ENCODE peak calls at places on chromosomes 16 and 17, in six cellular contexts. One of them, this sample, is unnamed.

GRCh38 chr17:31564883-31565297 is 173.4 kb downstream of the RAB11FIP4 start:
- DNase-seq in fibroblast of pulmonary artery: peak
- DNase-seq in lower leg skin: no peak
- DNase-seq in upper lobe of left lung: no peak
- DNase-seq in AG04449: no peak
- DNase-seq in IMR-90: peak
- DNase-seq in this sample: no peak

GRCh38 chr16:55418586-55418985 is 60.4 kb upstream of the MMP2 start:
- DNase-seq in fibroblast of pulmonary artery: peak
- DNase-seq in lower leg skin: no peak
- DNase-seq in upper lobe of left lung: no peak
- DNase-seq in AG04449: no peak
- DNase-seq in IMR-90: peak
- DNase-seq in this sample: no peak

GRCh38 chr17:79741751-79742588 is 11.2 kb downstream of the ENPP7 start:
- DNase-seq in fibroblast of pulmonary artery: peak
- DNase-seq in lower leg skin: peak
- DNase-seq in upper lobe of left lung: peak
- DNase-seq in AG04449: no peak
- DNase-seq in IMR-90: peak
- DNase-seq in this sample: no peak

GRCh38 chr17:81966343-81967243 is 5.6 kb upstream of the NOTUM start:
- DNase-seq in fibroblast of pulmonary artery: peak
- DNase-seq in lower leg skin: no peak
- DNase-seq in upper lobe of left lung: peak
- DNase-seq in AG04449: no peak
- DNase-seq in IMR-90: peak
- DNase-seq in this sample: no peak

GRCh38 chr17:700504-701094 is 14.0 kb downstream of the VPS53 start:
- DNase-seq in fibroblast of pulmonary artery: peak
- DNase-seq in lower leg skin: no peak
- DNase-seq in upper lobe of left lung: no peak
- DNase-seq in AG04449: no peak
- DNase-seq in IMR-90: peak
- DNase-seq in this sample: no peak

GRCh38 chr17:37792787-37793186 is 47.9 kb upstream of the HNF1B start:
- DNase-seq in fibroblast of pulmonary artery: peak
- DNase-seq in lower leg skin: no peak
- DNase-seq in upper lobe of left lung: no peak
- DNase-seq in AG04449: no peak
- DNase-seq in IMR-90: peak
- DNase-seq in this sample: no peak

GRCh38 chr17:31830971-31831755 is 27.9 kb downstream of the COPRS start:
- DNase-seq in fibroblast of pulmonary artery: no peak
- DNase-seq in lower leg skin: no peak
- DNase-seq in upper lobe of left lung: no peak
- DNase-seq in AG04449: no peak
- DNase-seq in IMR-90: peak
- DNase-seq in this sample: no peak

GRCh38 chr17:82028966-82029365 is 2.5 kb upstream of the RAC3 start:
- DNase-seq in fibroblast of pulmonary artery: no peak
- DNase-seq in lower leg skin: no peak
- DNase-seq in upper lobe of left lung: no peak
- DNase-seq in AG04449: no peak
- DNase-seq in IMR-90: no peak
- DNase-seq in this sample: no peak

GRCh38 chr16:588639-588888 is 1.3 kb upstream of the RAB40C start:
- DNase-seq in fibroblast of pulmonary artery: peak
- DNase-seq in lower leg skin: no peak
- DNase-seq in upper lobe of left lung: peak
- DNase-seq in AG04449: no peak
- DNase-seq in IMR-90: peak
- DNase-seq in this sample: no peak

GRCh38 chr17:19013226-19013625 is 8.7 kb upstream of the FAM83G start:
- DNase-seq in fibroblast of pulmonary artery: no peak
- DNase-seq in lower leg skin: no peak
- DNase-seq in upper lobe of left lung: no peak
- DNase-seq in AG04449: no peak
- DNase-seq in IMR-90: no peak
- DNase-seq in this sample: no peak

GRCh38 chr16:48612621-48613020 is 2.6 kb upstream of the N4BP1 start:
- DNase-seq in fibroblast of pulmonary artery: no peak
- DNase-seq in lower leg skin: no peak
- DNase-seq in upper lobe of left lung: no peak
- DNase-seq in AG04449: no peak
- DNase-seq in IMR-90: no peak
- DNase-seq in this sample: no peak

GRCh38 chr16:70749006-70749678 is 51.8 kb downstream of the VAC14 start:
- DNase-seq in fibroblast of pulmonary artery: no peak
- DNase-seq in lower leg skin: no peak
- DNase-seq in upper lobe of left lung: peak
- DNase-seq in AG04449: no peak
- DNase-seq in IMR-90: no peak
- DNase-seq in this sample: no peak

GRCh38 chr16:24114876-24115275 is 141.3 kb upstream of the CACNG3 start:
- DNase-seq in fibroblast of pulmonary artery: no peak
- DNase-seq in lower leg skin: no peak
- DNase-seq in upper lobe of left lung: no peak
- DNase-seq in AG04449: no peak
- DNase-seq in IMR-90: no peak
- DNase-seq in this sample: no peak

GRCh38 chr17:81924557-81925532 is 2.7 kb downstream of the MAFG start:
- DNase-seq in fibroblast of pulmonary artery: no peak
- DNase-seq in lower leg skin: no peak
- DNase-seq in upper lobe of left lung: no peak
- DNase-seq in AG04449: no peak
- DNase-seq in IMR-90: no peak
- DNase-seq in this sample: no peak

GRCh38 chr16:50245417-50246298 is 20.7 kb upstream of the ADCY7 start:
- DNase-seq in fibroblast of pulmonary artery: peak
- DNase-seq in lower leg skin: peak
- DNase-seq in upper lobe of left lung: peak
- DNase-seq in AG04449: no peak
- DNase-seq in IMR-90: peak
- DNase-seq in this sample: no peak

GRCh38 chr17:27817731-27818130 is 17.4 kb upstream of the NOS2 start:
- DNase-seq in fibroblast of pulmonary artery: peak
- DNase-seq in lower leg skin: no peak
- DNase-seq in upper lobe of left lung: no peak
- DNase-seq in AG04449: no peak
- DNase-seq in IMR-90: peak
- DNase-seq in this sample: no peak

GRCh38 chr17:14630025-14630424 is 329.1 kb downstream of the HS3ST3B1 start:
- DNase-seq in fibroblast of pulmonary artery: no peak
- DNase-seq in lower leg skin: no peak
- DNase-seq in upper lobe of left lung: peak
- DNase-seq in AG04449: no peak
- DNase-seq in IMR-90: no peak
- DNase-seq in this sample: no peak

GRCh38 chr16:67675999-67676398 is 9.4 kb downstream of the C16orf86 start:
- DNase-seq in fibroblast of pulmonary artery: no peak
- DNase-seq in lower leg skin: no peak
- DNase-seq in upper lobe of left lung: no peak
- DNase-seq in AG04449: no peak
- DNase-seq in IMR-90: no peak
- DNase-seq in this sample: no peak

GRCh38 chr16:82360024-82360783 is 190.2 kb upstream of the MPHOSPH6 start:
- DNase-seq in fibroblast of pulmonary artery: no peak
- DNase-seq in lower leg skin: no peak
- DNase-seq in upper lobe of left lung: no peak
- DNase-seq in AG04449: no peak
- DNase-seq in IMR-90: no peak
- DNase-seq in this sample: no peak

GRCh38 chr16:89052191-89052787 is 41.4 kb upstream of the ACSF3 start:
- DNase-seq in fibroblast of pulmonary artery: no peak
- DNase-seq in lower leg skin: no peak
- DNase-seq in upper lobe of left lung: no peak
- DNase-seq in AG04449: no peak
- DNase-seq in IMR-90: no peak
- DNase-seq in this sample: no peak

GRCh38 chr17:1485311-1485747 is 7.2 kb downstream of the MYO1C start:
- DNase-seq in fibroblast of pulmonary artery: no peak
- DNase-seq in lower leg skin: no peak
- DNase-seq in upper lobe of left lung: peak
- DNase-seq in AG04449: no peak
- DNase-seq in IMR-90: no peak
- DNase-seq in this sample: no peak

GRCh38 chr17:35006961-35007360 is 26.6 kb downstream of the LIG3 start:
- DNase-seq in fibroblast of pulmonary artery: no peak
- DNase-seq in lower leg skin: no peak
- DNase-seq in upper lobe of left lung: no peak
- DNase-seq in AG04449: no peak
- DNase-seq in IMR-90: no peak
- DNase-seq in this sample: no peak

GRCh38 chr17:78362671-78363070 is 2.8 kb upstream of the SOCS3 start:
- DNase-seq in fibroblast of pulmonary artery: no peak
- DNase-seq in lower leg skin: no peak
- DNase-seq in upper lobe of left lung: no peak
- DNase-seq in AG04449: no peak
- DNase-seq in IMR-90: no peak
- DNase-seq in this sample: no peak
- TF ChIP-seq CTCF in fibroblast of pulmonary artery: peak
- TF ChIP-seq CTCF in lower leg skin: no peak
- TF ChIP-seq CTCF in upper lobe of left lung: no peak
- TF ChIP-seq CTCF in AG04449: no peak
- TF ChIP-seq CTCF in IMR-90: peak
- TF ChIP-seq CTCF in this sample: peak

GRCh38 chr16:54284319-54284930 is 2.2 kb downstream of the IRX3 start:
- DNase-seq in fibroblast of pulmonary artery: no peak
- DNase-seq in lower leg skin: no peak
- DNase-seq in upper lobe of left lung: no peak
- DNase-seq in AG04449: no peak
- DNase-seq in IMR-90: no peak
- DNase-seq in this sample: no peak

GRCh38 chr16:54283735-54284318 is 2.8 kb downstream of the IRX3 start:
- DNase-seq in fibroblast of pulmonary artery: no peak
- DNase-seq in lower leg skin: no peak
- DNase-seq in upper lobe of left lung: no peak
- DNase-seq in AG04449: no peak
- DNase-seq in IMR-90: no peak
- DNase-seq in this sample: no peak

GRCh38 chr16:54282202-54282922 is 4.2 kb downstream of the IRX3 start:
- DNase-seq in fibroblast of pulmonary artery: peak
- DNase-seq in lower leg skin: no peak
- DNase-seq in upper lobe of left lung: peak
- DNase-seq in AG04449: no peak
- DNase-seq in IMR-90: no peak
- DNase-seq in this sample: no peak

GRCh38 chr16:54281535-54282201 is 4.9 kb downstream of the IRX3 start:
- DNase-seq in fibroblast of pulmonary artery: no peak
- DNase-seq in lower leg skin: no peak
- DNase-seq in upper lobe of left lung: peak
- DNase-seq in AG04449: no peak
- DNase-seq in IMR-90: no peak
- DNase-seq in this sample: no peak

GRCh38 chr16:54282923-54283734 is 3.5 kb downstream of the IRX3 start:
- DNase-seq in fibroblast of pulmonary artery: no peak
- DNase-seq in lower leg skin: no peak
- DNase-seq in upper lobe of left lung: no peak
- DNase-seq in AG04449: no peak
- DNase-seq in IMR-90: no peak
- DNase-seq in this sample: no peak
- H3K4me3 ChIP-seq in fibroblast of pulmonary artery: no peak
- H3K4me3 ChIP-seq in lower leg skin: no peak
- H3K4me3 ChIP-seq in upper lobe of left lung: peak
- H3K4me3 ChIP-seq in AG04449: peak
- H3K4me3 ChIP-seq in IMR-90: no peak
- H3K4me3 ChIP-seq in this sample: peak

DNA sequence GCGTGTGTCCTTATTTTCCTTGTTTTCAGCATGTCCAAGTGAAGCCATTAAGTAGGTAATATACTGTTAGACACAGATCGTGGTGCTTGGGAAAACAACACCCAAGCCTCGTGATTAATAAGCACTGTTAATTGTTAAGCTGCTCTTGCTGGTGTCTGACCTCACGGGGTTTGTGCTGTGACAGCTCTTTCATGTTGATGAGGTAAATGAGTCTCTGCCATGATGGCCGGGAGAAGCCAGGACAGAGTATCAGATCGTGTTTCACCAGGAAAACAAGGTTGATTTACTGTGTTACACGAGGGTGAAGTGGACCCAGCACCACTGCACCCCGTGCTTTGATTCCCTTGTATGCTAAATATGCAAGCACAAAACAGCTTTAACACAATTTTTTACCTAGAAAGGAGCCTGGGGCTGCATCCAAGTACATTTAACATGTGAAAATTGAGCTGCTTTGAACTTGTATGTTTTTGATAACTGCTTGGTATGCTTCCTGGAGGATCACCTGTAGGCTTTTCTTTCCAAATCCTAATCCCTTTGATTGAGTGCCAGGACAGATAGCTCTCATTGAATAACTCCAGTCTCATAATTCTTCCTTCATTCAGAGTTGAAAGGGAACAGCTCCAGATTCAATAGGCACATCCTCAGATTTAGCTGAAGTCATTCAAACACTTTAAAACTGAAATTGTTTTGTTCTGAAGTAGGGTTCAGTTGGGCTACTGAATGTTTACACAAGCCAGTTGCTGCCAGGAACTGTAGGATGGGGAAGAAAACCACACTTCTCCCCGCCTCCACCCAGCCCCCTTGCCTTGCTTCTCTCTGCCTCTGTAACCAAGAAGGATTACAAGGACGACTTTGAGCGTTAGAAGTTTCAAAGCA is 287.5 kb downstream of the FTO start:
- DNase-seq in fibroblast of pulmonary artery: peak
- DNase-seq in lower leg skin: no peak
- DNase-seq in upper lobe of left lung: peak
- DNase-seq in AG04449: no peak
- DNase-seq in IMR-90: peak
- DNase-seq in this sample: no peak
- TF ChIP-seq CTCF in fibroblast of pulmonary artery: no peak
- TF ChIP-seq CTCF in lower leg skin: no peak
- TF ChIP-seq CTCF in upper lobe of left lung: no peak
- TF ChIP-seq CTCF in AG04449: no peak
- TF ChIP-seq CTCF in IMR-90: no peak
- TF ChIP-seq CTCF in this sample: no peak

DNA sequence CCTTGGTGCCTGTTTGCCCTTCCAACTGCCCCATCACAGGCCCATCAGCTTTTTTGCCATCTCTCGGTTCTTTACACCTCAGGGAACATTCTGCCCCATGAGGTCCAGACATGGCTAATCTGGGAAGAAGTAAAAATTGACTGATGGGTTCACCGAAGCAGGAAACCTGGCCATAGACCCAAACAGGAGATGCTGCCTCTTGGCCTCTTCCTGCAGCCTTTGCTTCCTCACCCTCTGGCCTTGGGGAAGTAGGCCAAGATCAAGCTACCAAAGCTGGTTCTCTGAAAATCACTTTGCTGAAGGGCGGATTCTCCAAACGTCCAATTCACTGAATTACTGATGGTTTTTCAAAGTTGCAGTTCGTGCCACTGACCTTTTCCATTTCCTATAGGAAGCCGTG is 56.1 kb downstream of the ARSG start:
- DNase-seq in fibroblast of pulmonary artery: no peak
- DNase-seq in lower leg skin: no peak
- DNase-seq in upper lobe of left lung: no peak
- DNase-seq in AG04449: no peak
- DNase-seq in IMR-90: no peak
- DNase-seq in this sample: no peak
- H3K4me3 ChIP-seq in fibroblast of pulmonary artery: no peak
- H3K4me3 ChIP-seq in lower leg skin: no peak
- H3K4me3 ChIP-seq in upper lobe of left lung: no peak
- H3K4me3 ChIP-seq in AG04449: no peak
- H3K4me3 ChIP-seq in IMR-90: no peak
- H3K4me3 ChIP-seq in this sample: no peak

This sample was measured in AG09309.